ENCODE peak calls at places on chromosomes 16 and 17, in four cellular contexts. C is AG04449; O is PC-3; J is CD8-positive, alpha-beta memory T cell. R is an unnamed sample.
A peak's percentile ranks its signal among the peaks of the same experiment; 100 is the strongest.

GRCh38 chr17:27871407-27871806 is 21.8 kb downstream of the LYRM9 start:
- DNase-seq in J (no peak), O (no peak), C (no peak), R (no peak)

GRCh38 chr17:29663155-29663554 is 40.4 kb upstream of the CORO6 start:
- DNase-seq in J (no peak), C (no peak), O (no peak), R (no peak)

GRCh38 chr17:79188048-79188447 is 113.4 kb downstream of the ENGASE start:
- DNase-seq in J (no peak), C (no peak), O (peak; percentile 42), R (no peak)

GRCh38 chr17:64425191-64425590 is 23.7 kb upstream of the MILR1 start:
- DNase-seq in O (no peak), C (no peak), J (no peak), R (no peak)

GRCh38 chr17:82698974-82699442 is 510 bp upstream of the RAB40B start:
- DNase-seq in O (no peak), C (no peak), J (no peak), R (no peak)

GRCh38 chr17:3993493-3994220 is 29.4 kb upstream of the ATP2A3 start:
- DNase-seq in J (no peak), O (no peak), C (no peak), R (no peak)

GRCh38 chr17:73663614-73664013 is 19.4 kb upstream of the SDK2 start:
- DNase-seq in C (no peak), O (no peak), J (no peak), R (no peak)

GRCh38 chr16:53737563-53737962 is 33.6 kb downstream of the FTO start:
- DNase-seq in J (no peak), O (no peak), C (no peak), R (no peak)

GRCh38 chr17:31256936-31257335 is 40.1 kb downstream of the OMG start:
- DNase-seq in O (no peak), C (no peak), J (no peak), R (no peak)

GRCh38 chr17:42853968-42854790 is 3.2 kb downstream of the AOC3 start:
- DNase-seq in J (no peak), C (no peak), O (no peak), R (no peak)

GRCh38 chr17:82177276-82177675 is 35.4 kb downstream of the CCDC57 start:
- DNase-seq in O (no peak), J (no peak), C (no peak), R (no peak)

GRCh38 chr17:11486726-11487310 is 111.5 kb upstream of the DNAH9 start:
- DNase-seq in J (no peak), O (no peak), C (no peak), R (no peak)

GRCh38 chr16:83100679-83101078 is 473.9 kb downstream of the CDH13 start:
- DNase-seq in O (peak; percentile 1), C (no peak), J (no peak), R (no peak)

GRCh38 chr17:58304735-58305486 is 23.7 kb downstream of the TSPOAP1 start:
- DNase-seq in J (no peak), C (no peak), O (no peak), R (no peak)

GRCh38 chr17:4609761-4610160 is 25.4 kb downstream of the SMTNL2 start:
- DNase-seq in C (no peak), J (no peak), O (no peak), R (no peak)

GRCh38 chr16:52005551-52005950 is 541.4 kb downstream of the TOX3 start:
- DNase-seq in C (no peak), J (no peak), O (no peak), R (no peak)

GRCh38 chr17:11178576-11178975 is 62.4 kb upstream of the SHISA6 start:
- DNase-seq in O (no peak), C (no peak), J (no peak), R (no peak)

GRCh38 chr17:17765359-17765758 is 71.4 kb downstream of the SREBF1 start:
- DNase-seq in J (no peak), O (no peak), C (no peak), R (no peak)

GRCh38 chr16:70430667-70431536 is 8.0 kb downstream of the ST3GAL2 start:
- DNase-seq in C (no peak), J (peak; percentile 29), O (peak; percentile 12), R (no peak)

GRCh38 chr16:3091551-3091950 is 7.5 kb downstream of the ZSCAN10 start:
- DNase-seq in J (no peak), O (no peak), C (no peak), R (no peak)

GRCh38 chr17:63433746-63434591 is 12.1 kb downstream of the CYB561 start:
- DNase-seq in O (peak; percentile 83), J (no peak), C (peak; percentile 85), R (no peak)

GRCh38 chr16:48583075-48584065 is 26.6 kb downstream of the N4BP1 start:
- DNase-seq in O (no peak), C (no peak), J (no peak), R (no peak)

GRCh38 chr16:88455610-88456355 is 2.7 kb downstream of the ZFPM1 start:
- DNase-seq in O (peak; percentile 33), C (no peak), J (peak; percentile 76), R (peak; percentile 13)

GRCh38 chr16:89442990-89443726 is 47.2 kb downstream of the ANKRD11 start:
- DNase-seq in J (no peak), O (peak; percentile 85), C (peak; percentile 42), R (no peak)

GRCh38 chr16:54407596-54407995 is 121.0 kb upstream of the IRX3 start:
- DNase-seq in J (no peak), C (peak; percentile 71), O (no peak), R (no peak)

GRCh38 chr16:62913333-62913732 is 877.1 kb upstream of the CDH8 start:
- DNase-seq in O (no peak), C (no peak), J (no peak), R (no peak)

GRCh38 chr17:38550661-38551060 is 55.1 kb downstream of the SRCIN1 start:
- DNase-seq in O (peak; percentile 70), J (no peak), C (no peak), R (no peak)

GRCh38 chr17:83135692-83136091 is 56.3 kb downstream of the METRNL start:
- DNase-seq in J (no peak), O (no peak), C (no peak), R (no peak)

GRCh38 chr17:49214665-49215360 is 4.3 kb downstream of the ABI3 start:
- DNase-seq in J (no peak), C (no peak), O (no peak), R (no peak)

GRCh38 chr16:68369697-68370096 is 58.9 kb downstream of the PRMT7 start:
- DNase-seq in C (no peak), J (no peak), O (no peak), R (no peak)

GRCh38 chr17:78037280-78037679 is 78.8 kb downstream of the TNRC6C start:
- DNase-seq in J (no peak), O (no peak), C (no peak), R (no peak)

GRCh38 chr16:77297996-77298637 is 98.9 kb downstream of the SYCE1L start:
- DNase-seq in J (no peak), C (no peak), O (peak; percentile 51), R (peak; percentile 62)

GRCh38 chr16:23152386-23153178 is 3.3 kb upstream of the USP31 start:
- DNase-seq in O (no peak), J (no peak), C (no peak), R (no peak)

DNA sequence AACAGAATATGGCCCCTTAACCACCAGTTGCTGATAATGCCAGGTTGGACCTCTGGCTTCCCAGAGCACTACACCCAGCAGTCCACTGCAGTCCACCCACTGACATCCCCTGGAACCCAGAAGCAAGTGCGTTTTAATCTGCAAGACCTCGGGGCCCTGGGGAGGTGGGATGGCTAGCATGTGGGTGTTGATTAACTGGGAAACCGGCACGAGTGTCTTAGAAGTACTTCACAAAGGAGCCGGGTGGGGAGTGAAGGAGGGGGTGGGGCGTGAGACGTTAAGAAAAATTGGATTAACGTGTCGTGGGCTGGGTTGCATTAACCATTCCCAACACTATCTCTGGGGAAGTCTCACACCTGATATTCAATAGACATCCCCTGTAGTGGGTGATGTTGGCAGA is 6.1 kb upstream of the HIC1 start:
- DNase-seq in O (no peak), C (no peak), J (no peak), R (no peak)
- H3K4me3 ChIP-seq in O (peak overlapping the region; percentile 67), C (peak overlapping the region; percentile 71), J (no peak overlapping the region), R (peak overlapping the region; percentile 66)

GRCh38 chr17:40310882-40311391 is 2.0 kb downstream of the RARA start:
- DNase-seq in J (no peak), O (no peak), C (no peak), R (no peak)

GRCh38 chr17:40311575-40311974 is 2.6 kb downstream of the RARA start:
- DNase-seq in J (peak; percentile 28), O (peak; percentile 70), C (no peak), R (no peak)

GRCh38 chr17:40313660-40314556 is 4.9 kb downstream of the RARA start:
- DNase-seq in C (no peak), J (no peak), O (peak; percentile 53), R (no peak)

GRCh38 chr17:40312893-40313659 is 4.1 kb downstream of the RARA start:
- DNase-seq in C (no peak), J (no peak), O (no peak), R (no peak)

GRCh38 chr17:40312131-40312731 is 3.3 kb downstream of the RARA start:
- DNase-seq in O (peak; percentile 59), C (no peak), J (no peak), R (no peak)
- H3K4me3 ChIP-seq in O (no peak overlapping the region), C (no peak overlapping the region), J (no peak overlapping the region), R (no peak overlapping the region)

GRCh38 chr16:86585821-86586611 is 7.7 kb downstream of the FOXL1 start:
- DNase-seq in J (no peak), O (peak; percentile 62), C (peak; percentile 84), R (no peak)
- H3K4me3 ChIP-seq in J (no peak overlapping the region), O (no peak overlapping the region), C (no peak overlapping the region), R (no peak overlapping the region)

GRCh38 chr16:56589141-56590039 is at the start of gene MT3:
- DNase-seq in O (peak; percentile 19), C (no peak), J (no peak), R (no peak)
- H3K4me3 ChIP-seq in O (peak within 1 kb of the TSS; percentile 49), C (peak within 1 kb of the TSS; percentile 46), J (peak within 1 kb of the TSS; percentile 47), R (peak within 1 kb of the TSS; percentile 44)

DNA sequence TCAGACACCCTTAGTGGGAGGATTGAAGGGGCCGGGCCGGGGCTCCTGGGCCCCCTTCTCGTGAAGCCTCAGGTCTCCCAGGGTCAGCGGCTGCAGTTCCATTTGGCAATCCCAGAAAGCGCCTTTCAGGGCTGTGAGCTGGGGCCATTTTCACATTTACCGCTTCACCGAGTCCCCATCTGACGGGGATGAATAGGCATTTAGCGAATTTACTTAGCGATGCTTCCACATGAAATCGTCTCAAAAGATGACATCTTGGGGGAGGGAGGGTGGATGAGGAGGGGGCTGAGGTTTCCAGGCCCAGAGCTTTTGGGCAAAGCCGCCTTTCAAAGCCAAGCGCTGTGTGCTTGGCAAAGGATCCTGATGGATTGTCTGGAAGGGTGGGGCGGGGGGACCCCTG is 309.7 kb downstream of the XYLT1 start:
- DNase-seq in O (no peak), C (no peak), J (no peak), R (no peak)
- H3K4me3 ChIP-seq in O (no peak overlapping the region), C (no peak overlapping the region), J (no peak overlapping the region), R (no peak overlapping the region)

R was measured in epithelial cell of proximal tubule.